ENCODE peak calls at places on chromosomes 4 and X, in seven cellular contexts. One of them, this sample, is unnamed.

GRCh38 chrX:19686876-19687275 is 171.6 kb upstream of the MAP3K15 start:
- DNase-seq in AG09309: no peak
- DNase-seq in AML-193: no peak
- DNase-seq in Ammon's horn: no peak
- DNase-seq in NCI-H187: no peak
- DNase-seq in activated CD4-positive, alpha-beta T cell treated with anti-CD3 and anti-CD28 coated beads for 36 hours: no peak
- DNase-seq in EL: no peak
- DNase-seq in this sample: no peak

GRCh38 chrX:75151828-75152592 is 4.1 kb downstream of the ABCB7 start:
- DNase-seq in AG09309: no peak
- DNase-seq in AML-193: no peak
- DNase-seq in Ammon's horn: no peak
- DNase-seq in NCI-H187: no peak
- DNase-seq in activated CD4-positive, alpha-beta T cell treated with anti-CD3 and anti-CD28 coated beads for 36 hours: no peak
- DNase-seq in EL: peak; percentile 1
- DNase-seq in this sample: no peak

GRCh38 chrX:63354484-63354883 is 3.4 kb upstream of the SPIN4 start:
- DNase-seq in AG09309: no peak
- DNase-seq in AML-193: no peak
- DNase-seq in Ammon's horn: no peak
- DNase-seq in NCI-H187: no peak
- DNase-seq in activated CD4-positive, alpha-beta T cell treated with anti-CD3 and anti-CD28 coated beads for 36 hours: no peak
- DNase-seq in EL: no peak
- DNase-seq in this sample: no peak

GRCh38 chrX:68498044-68498507 is 775 bp upstream of the YIPF6 start:
- DNase-seq in AG09309: no peak
- DNase-seq in AML-193: no peak
- DNase-seq in Ammon's horn: no peak
- DNase-seq in NCI-H187: no peak
- DNase-seq in activated CD4-positive, alpha-beta T cell treated with anti-CD3 and anti-CD28 coated beads for 36 hours: peak; percentile 17
- DNase-seq in EL: no peak
- DNase-seq in this sample: no peak

GRCh38 chr4:170872794-170873193 is 783.0 kb upstream of the AADAT start:
- DNase-seq in AG09309: no peak
- DNase-seq in AML-193: no peak
- DNase-seq in Ammon's horn: no peak
- DNase-seq in NCI-H187: no peak
- DNase-seq in activated CD4-positive, alpha-beta T cell treated with anti-CD3 and anti-CD28 coated beads for 36 hours: no peak
- DNase-seq in EL: no peak
- DNase-seq in this sample: no peak

GRCh38 chr4:138255917-138256597 is 13.9 kb upstream of the SLC7A11 start:
- DNase-seq in AG09309: no peak
- DNase-seq in AML-193: no peak
- DNase-seq in Ammon's horn: no peak
- DNase-seq in NCI-H187: no peak
- DNase-seq in activated CD4-positive, alpha-beta T cell treated with anti-CD3 and anti-CD28 coated beads for 36 hours: no peak
- DNase-seq in EL: no peak
- DNase-seq in this sample: no peak

GRCh38 chr4:116501954-116502353 is 583.4 kb downstream of the TRAM1L1 start:
- DNase-seq in AG09309: no peak
- DNase-seq in AML-193: no peak
- DNase-seq in Ammon's horn: no peak
- DNase-seq in NCI-H187: no peak
- DNase-seq in activated CD4-positive, alpha-beta T cell treated with anti-CD3 and anti-CD28 coated beads for 36 hours: no peak
- DNase-seq in EL: no peak
- DNase-seq in this sample: no peak

GRCh38 chr4:8307126-8307525 is 37.6 kb downstream of the HTRA3 start:
- DNase-seq in AG09309: no peak
- DNase-seq in AML-193: no peak
- DNase-seq in Ammon's horn: no peak
- DNase-seq in NCI-H187: no peak
- DNase-seq in activated CD4-positive, alpha-beta T cell treated with anti-CD3 and anti-CD28 coated beads for 36 hours: no peak
- DNase-seq in EL: no peak
- DNase-seq in this sample: no peak

GRCh38 chr4:24624381-24624780 is 40.0 kb upstream of the DHX15 start:
- DNase-seq in AG09309: no peak
- DNase-seq in AML-193: no peak
- DNase-seq in Ammon's horn: no peak
- DNase-seq in NCI-H187: no peak
- DNase-seq in activated CD4-positive, alpha-beta T cell treated with anti-CD3 and anti-CD28 coated beads for 36 hours: no peak
- DNase-seq in EL: no peak
- DNase-seq in this sample: no peak

GRCh38 chrX:118751950-118752783 is 24.8 kb downstream of the IL13RA1 start:
- DNase-seq in AG09309: no peak
- DNase-seq in AML-193: peak; percentile 74
- DNase-seq in Ammon's horn: peak; percentile 5
- DNase-seq in NCI-H187: no peak
- DNase-seq in activated CD4-positive, alpha-beta T cell treated with anti-CD3 and anti-CD28 coated beads for 36 hours: no peak
- DNase-seq in EL: no peak
- DNase-seq in this sample: no peak

GRCh38 chr4:78561677-78562076 is 10.1 kb downstream of the ANXA3 start:
- DNase-seq in AG09309: no peak
- DNase-seq in AML-193: no peak
- DNase-seq in Ammon's horn: no peak
- DNase-seq in NCI-H187: no peak
- DNase-seq in activated CD4-positive, alpha-beta T cell treated with anti-CD3 and anti-CD28 coated beads for 36 hours: no peak
- DNase-seq in EL: no peak
- DNase-seq in this sample: no peak

GRCh38 chr4:48653217-48654014 is 126.7 kb downstream of the FRYL start:
- DNase-seq in AG09309: peak; percentile 4
- DNase-seq in AML-193: no peak
- DNase-seq in Ammon's horn: peak; percentile 91
- DNase-seq in NCI-H187: no peak
- DNase-seq in activated CD4-positive, alpha-beta T cell treated with anti-CD3 and anti-CD28 coated beads for 36 hours: peak; percentile 40
- DNase-seq in EL: peak; percentile 46
- DNase-seq in this sample: no peak

GRCh38 chr4:129095811-129096454 is at the start of gene C4orf33:
- DNase-seq in AG09309: peak; percentile 5
- DNase-seq in AML-193: peak; percentile 79
- DNase-seq in Ammon's horn: peak; percentile 85
- DNase-seq in NCI-H187: peak; percentile 25
- DNase-seq in activated CD4-positive, alpha-beta T cell treated with anti-CD3 and anti-CD28 coated beads for 36 hours: peak; percentile 88
- DNase-seq in EL: peak; percentile 73
- DNase-seq in this sample: no peak

GRCh38 chrX:10615931-10616780 is 4.2 kb downstream of the MID1 start:
- DNase-seq in AG09309: no peak
- DNase-seq in AML-193: peak; percentile 8
- DNase-seq in Ammon's horn: peak; percentile 66
- DNase-seq in NCI-H187: peak; percentile 8
- DNase-seq in activated CD4-positive, alpha-beta T cell treated with anti-CD3 and anti-CD28 coated beads for 36 hours: peak; percentile 7
- DNase-seq in EL: peak; percentile 61
- DNase-seq in this sample: no peak

GRCh38 chrX:8341814-8342590 is 122.6 kb upstream of the VCX3B start:
- DNase-seq in AG09309: no peak
- DNase-seq in AML-193: no peak
- DNase-seq in Ammon's horn: peak; percentile 3
- DNase-seq in NCI-H187: no peak
- DNase-seq in activated CD4-positive, alpha-beta T cell treated with anti-CD3 and anti-CD28 coated beads for 36 hours: no peak
- DNase-seq in EL: no peak
- DNase-seq in this sample: no peak

GRCh38 chrX:78652971-78653822 is 5.9 kb downstream of the RTL3 start:
- DNase-seq in AG09309: peak; percentile 31
- DNase-seq in AML-193: peak; percentile 75
- DNase-seq in Ammon's horn: no peak
- DNase-seq in NCI-H187: no peak
- DNase-seq in activated CD4-positive, alpha-beta T cell treated with anti-CD3 and anti-CD28 coated beads for 36 hours: peak; percentile 9
- DNase-seq in EL: peak; percentile 89
- DNase-seq in this sample: no peak

GRCh38 chr4:25223770-25224375 is 10.0 kb upstream of the PI4K2B start:
- DNase-seq in AG09309: no peak
- DNase-seq in AML-193: no peak
- DNase-seq in Ammon's horn: no peak
- DNase-seq in NCI-H187: peak; percentile 9
- DNase-seq in activated CD4-positive, alpha-beta T cell treated with anti-CD3 and anti-CD28 coated beads for 36 hours: no peak
- DNase-seq in EL: peak; percentile 29
- DNase-seq in this sample: no peak

GRCh38 chrX:99914676-99915075 is 495.4 kb downstream of the PCDH19 start:
- DNase-seq in AG09309: no peak
- DNase-seq in AML-193: no peak
- DNase-seq in Ammon's horn: no peak
- DNase-seq in NCI-H187: no peak
- DNase-seq in activated CD4-positive, alpha-beta T cell treated with anti-CD3 and anti-CD28 coated beads for 36 hours: no peak
- DNase-seq in EL: no peak
- DNase-seq in this sample: no peak

GRCh38 chr4:148442830-148443549 is 776 bp upstream of the NR3C2 start:
- DNase-seq in AG09309: no peak
- DNase-seq in AML-193: peak; percentile 24
- DNase-seq in Ammon's horn: no peak
- DNase-seq in NCI-H187: no peak
- DNase-seq in activated CD4-positive, alpha-beta T cell treated with anti-CD3 and anti-CD28 coated beads for 36 hours: no peak
- DNase-seq in EL: peak; percentile 13
- DNase-seq in this sample: no peak